ENCODE peak calls at places on chromosomes 6 and 20, in eight cellular contexts. X is HCT116, B is OCI-LY7, J is SK-N-SH, D is hepatocyte, P is GM23338, C is MM.1S, G is neural progenitor cell. T is an unnamed sample.

GRCh38 chr6:37004044-37004984 is 1.1 kb upstream of the FGD2 start:
- DNase-seq in C (no peak), J (peak; percentile 55), B (peak; percentile 76), G (no peak), D (no peak), X (no peak), P (no peak), T (no peak)

GRCh38 chr20:58702161-58702510 is 9.5 kb downstream of the NPEPL1 start:
- DNase-seq in P (no peak), X (no peak), B (no peak), G (no peak), J (no peak), C (no peak), D (no peak), T (no peak)

GRCh38 chr6:28648035-28648877 is 122.6 kb downstream of the GPX5 start:
- DNase-seq in D (peak; percentile 81), P (peak; percentile 82), C (peak; percentile 81), J (peak; percentile 60), B (peak; percentile 89), G (peak; percentile 85), X (peak; percentile 75), T (peak; percentile 94)

GRCh38 chr6:140071115-140071514 is 696.7 kb upstream of the CITED2 start:
- DNase-seq in J (peak; percentile 24), B (no peak), P (no peak), G (no peak), D (peak; percentile 14), C (no peak), X (no peak), T (peak; percentile 52)

GRCh38 chr6:161354241-161354840 is 80.5 kb upstream of the AGPAT4 start:
- DNase-seq in P (peak; percentile 47), G (no peak), C (no peak), B (no peak), D (no peak), X (no peak), J (no peak), T (no peak)

GRCh38 chr6:52498538-52499017 is 78.3 kb downstream of the TRAM2 start:
- DNase-seq in G (no peak), B (peak; percentile 77), X (no peak), J (no peak), C (peak; percentile 85), D (no peak), P (no peak), T (no peak)

GRCh38 chr6:112912351-112913101 is 565.4 kb downstream of the RFPL4B start:
- DNase-seq in D (peak; percentile 4), J (no peak), P (peak; percentile 44), B (no peak), G (peak; percentile 3), X (no peak), C (no peak), T (no peak)

GRCh38 chr6:106637051-106637717 is 7.8 kb downstream of the QRSL1 start:
- DNase-seq in C (no peak), B (peak; percentile 66), J (no peak), P (no peak), X (no peak), G (no peak), D (no peak), T (no peak)

GRCh38 chr6:155330922-155331321 is 16.6 kb upstream of the TFB1M start:
- DNase-seq in X (no peak), B (no peak), J (no peak), P (no peak), D (no peak), G (no peak), C (no peak), T (no peak)

GRCh38 chr6:142902636-142903053 is 42.3 kb downstream of the HIVEP2 start:
- DNase-seq in X (peak; percentile 80), J (peak; percentile 19), P (no peak), B (no peak), C (no peak), D (peak; percentile 35), G (no peak), T (peak; percentile 92)

GRCh38 chr6:20790032-20790791 is 256.0 kb downstream of the CDKAL1 start:
- DNase-seq in X (no peak), C (no peak), B (no peak), J (no peak), D (no peak), P (no peak), G (no peak), T (no peak)
- H3K4me3 ChIP-seq in X (no peak overlapping the region), C (no peak overlapping the region), B (no peak overlapping the region), J (no peak overlapping the region), D (no peak overlapping the region), P (no peak overlapping the region), G (no peak overlapping the region), T (no peak overlapping the region)

DNA sequence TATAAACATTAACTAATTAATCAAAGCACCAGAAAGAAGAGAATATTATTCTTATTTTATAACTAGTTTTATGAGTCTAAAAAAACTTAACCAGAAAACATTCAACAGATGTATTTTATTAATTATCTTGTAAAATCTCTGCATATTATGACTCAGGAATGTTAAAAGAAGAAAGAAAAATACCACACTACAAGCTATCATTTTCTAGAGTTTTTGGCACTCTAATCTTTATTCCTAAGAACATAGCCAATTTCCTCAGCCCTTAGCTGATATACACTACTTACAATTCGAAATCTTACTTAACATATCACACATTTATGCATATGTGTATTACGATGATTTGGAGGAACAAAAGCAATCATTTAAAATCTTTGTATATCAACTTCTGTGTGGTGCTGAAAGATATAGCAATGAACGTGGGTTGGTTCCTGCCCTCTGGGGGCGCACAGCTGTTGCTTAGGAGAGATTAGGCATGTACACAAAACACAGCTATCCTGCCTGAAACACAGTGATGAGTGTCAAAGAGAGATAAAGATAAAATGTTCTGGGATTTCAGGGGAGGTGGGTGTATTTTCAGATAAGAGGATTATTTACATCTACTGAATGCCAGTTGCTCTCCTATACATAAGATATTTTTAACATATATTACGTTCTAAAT is 404.5 kb downstream of the SYNE1 start:
- DNase-seq in J (peak; percentile 28), C (no peak), D (peak; percentile 26), G (no peak), X (no peak), P (no peak), B (no peak), T (no peak)
- TF ChIP-seq EZH2phosphoT487 in J (no peak), C (no peak), D (no peak), G (no peak), X (no peak), P (no peak), B (no peak), T (no peak)

GRCh38 chr6:1856381-1856780 is 246.7 kb downstream of the FOXC1 start:
- DNase-seq in P (no peak), D (peak; percentile 58), J (peak; percentile 48), X (no peak), C (peak; percentile 63), B (peak; percentile 31), G (no peak), T (no peak)

GRCh38 chr6:1855890-1856289 is 246.2 kb downstream of the FOXC1 start:
- DNase-seq in X (no peak), P (no peak), J (no peak), C (no peak), D (no peak), G (no peak), B (no peak), T (no peak)

GRCh38 chr6:1858191-1858590 is 248.5 kb downstream of the FOXC1 start:
- DNase-seq in G (no peak), P (no peak), X (no peak), B (no peak), D (no peak), J (no peak), C (no peak), T (no peak)

GRCh38 chr6:1860756-1861369 is 251.1 kb downstream of the FOXC1 start:
- DNase-seq in G (no peak), B (no peak), C (no peak), P (no peak), D (no peak), J (no peak), X (no peak), T (no peak)

DNA sequence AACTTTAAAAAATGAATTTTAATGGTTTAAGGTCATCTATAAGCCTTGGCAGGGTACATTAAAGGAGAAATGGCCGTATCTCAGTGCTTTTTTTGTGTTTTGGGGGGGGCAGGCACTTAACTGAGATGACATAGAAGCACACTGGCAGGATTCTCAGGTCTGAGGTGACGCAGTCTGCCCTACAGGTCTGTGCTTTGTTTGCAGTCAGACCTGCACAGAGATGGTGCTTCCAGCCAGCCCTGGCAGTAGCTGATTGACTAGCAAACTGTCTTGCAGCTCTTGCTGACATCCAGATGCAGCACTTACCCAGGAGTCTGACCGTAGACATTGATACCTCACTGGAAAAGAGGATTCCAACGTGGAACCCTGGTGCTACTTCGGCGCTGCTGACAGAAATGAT is 249.2 kb downstream of the FOXC1 start:
- DNase-seq in P (no peak), X (no peak), C (no peak), J (no peak), B (no peak), D (no peak), G (no peak), T (no peak)
- TF ChIP-seq CTCF in P (no peak), X (no peak), C (no peak), J (no peak), B (no peak), D (no peak), G (no peak), T (no peak)

GRCh38 chr6:33073431-33073871 is at the start of gene HLA-DPA1:
- DNase-seq in J (peak; percentile 38), P (peak; percentile 71), G (no peak), D (no peak), C (peak; percentile 74), B (peak; percentile 90), X (peak; percentile 8), T (peak; percentile 40)

GRCh38 chr6:33075208-33075567 is 602 bp upstream of the HLA-DPB1 start:
- DNase-seq in P (no peak), X (no peak), C (no peak), B (peak; percentile 34), J (no peak), D (no peak), G (no peak), T (no peak)

GRCh38 chr6:33077908-33078307 is 2.1 kb downstream of the HLA-DPB1 start:
- DNase-seq in C (no peak), J (no peak), B (no peak), X (no peak), G (no peak), D (no peak), P (no peak), T (no peak)

GRCh38 chr6:33076406-33076934 is 680 bp downstream of the HLA-DPB1 start:
- DNase-seq in B (no peak), C (no peak), J (no peak), G (no peak), X (no peak), P (no peak), D (no peak), T (no peak)

DNA sequence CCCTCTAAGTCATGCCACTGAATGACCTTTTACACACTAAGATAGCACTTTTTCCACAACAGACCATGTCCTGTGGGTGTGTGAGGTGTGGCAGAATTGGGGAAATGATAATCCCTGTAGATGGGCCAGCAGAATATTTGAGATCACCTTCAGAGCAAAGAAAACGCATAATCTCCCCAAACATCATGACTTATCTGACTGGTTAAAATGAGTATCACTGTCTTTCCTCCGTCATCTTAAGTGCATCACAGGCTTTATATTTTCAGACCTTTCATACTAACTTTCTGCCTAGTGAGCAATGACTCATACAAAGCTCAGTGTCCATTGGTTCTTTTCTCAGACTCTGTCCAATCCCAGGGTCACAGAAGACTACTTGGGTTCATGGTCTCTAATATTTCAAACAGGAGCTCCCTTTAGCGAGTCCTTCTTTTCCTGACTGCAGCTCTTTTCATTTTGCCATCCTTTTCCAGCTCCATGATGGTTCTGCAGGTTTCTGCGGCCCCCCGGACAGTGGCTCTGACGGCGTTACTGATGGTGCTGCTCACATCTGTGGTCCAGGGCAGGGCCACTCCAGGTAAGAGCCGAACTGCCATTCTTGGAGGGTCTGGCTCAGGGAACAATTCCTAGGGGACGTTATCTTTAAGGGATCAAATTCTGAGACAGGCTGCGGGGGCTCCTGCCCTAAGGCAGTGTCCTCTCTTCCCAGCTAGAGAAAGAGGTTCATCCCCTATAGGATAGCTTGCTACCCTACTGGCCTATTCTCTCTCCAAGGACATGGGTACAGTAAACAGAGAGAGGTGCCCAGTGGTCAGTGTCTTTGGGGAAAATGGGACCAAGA is at the start of gene HLA-DPB1:
- DNase-seq in B (peak; percentile 90), X (peak; percentile 52), C (peak; percentile 84), J (peak; percentile 62), P (peak; percentile 50), G (peak; percentile 40), D (peak; percentile 61), T (peak; percentile 59)
- H3K4me3 ChIP-seq in B (peak within 1 kb of the TSS; percentile 80), X (no peak within 1 kb of the TSS), C (peak within 1 kb of the TSS; percentile 67), J (no peak within 1 kb of the TSS), P (no peak within 1 kb of the TSS), G (no peak within 1 kb of the TSS), D (no peak within 1 kb of the TSS), T (no peak within 1 kb of the TSS)